ENCODE peak calls at places on chromosomes 11 and 22, in five cellular contexts. One of them, this sample, is unnamed.

GRCh38 chr11:797300-798092 is 585 bp downstream of the SLC25A22 start:
- DNase-seq in NCI-H774: peak
- DNase-seq in heart right ventricle: peak
- DNase-seq in astrocyte of the spinal cord: peak
- DNase-seq in renal cortical epithelial cell: peak
- DNase-seq in this sample: peak

GRCh38 chr11:102753267-102753666 is 27.2 kb downstream of the MMP10 start:
- DNase-seq in NCI-H774: no peak
- DNase-seq in heart right ventricle: no peak
- DNase-seq in renal cortical epithelial cell: no peak
- DNase-seq in astrocyte of the spinal cord: no peak
- DNase-seq in this sample: no peak

GRCh38 chr11:76208829-76209670 is 2.7 kb upstream of the WNT11 start:
- DNase-seq in renal cortical epithelial cell: no peak
- DNase-seq in NCI-H774: peak
- DNase-seq in heart right ventricle: peak
- DNase-seq in astrocyte of the spinal cord: peak
- DNase-seq in this sample: peak

GRCh38 chr11:68076371-68077042 is 37.7 kb downstream of the TCIRG1 start:
- DNase-seq in astrocyte of the spinal cord: no peak
- DNase-seq in heart right ventricle: no peak
- DNase-seq in NCI-H774: no peak
- DNase-seq in renal cortical epithelial cell: no peak
- DNase-seq in this sample: peak

GRCh38 chr22:33049125-33049729 is 9.0 kb downstream of the SYN3 start:
- DNase-seq in astrocyte of the spinal cord: peak
- DNase-seq in NCI-H774: no peak
- DNase-seq in heart right ventricle: peak
- DNase-seq in renal cortical epithelial cell: peak
- DNase-seq in this sample: peak

GRCh38 chr11:45994421-45995341 is 72.2 kb downstream of the LARGE2 start:
- DNase-seq in renal cortical epithelial cell: peak
- DNase-seq in heart right ventricle: no peak
- DNase-seq in astrocyte of the spinal cord: peak
- DNase-seq in NCI-H774: no peak
- DNase-seq in this sample: no peak

GRCh38 chr22:26550498-26551033 is 38.3 kb upstream of the TFIP11 start:
- DNase-seq in renal cortical epithelial cell: peak
- DNase-seq in astrocyte of the spinal cord: peak
- DNase-seq in NCI-H774: no peak
- DNase-seq in heart right ventricle: peak
- DNase-seq in this sample: no peak

GRCh38 chr11:34656062-34656720 is 35.3 kb downstream of the EHF start:
- DNase-seq in heart right ventricle: no peak
- DNase-seq in renal cortical epithelial cell: no peak
- DNase-seq in astrocyte of the spinal cord: peak
- DNase-seq in NCI-H774: no peak
- DNase-seq in this sample: no peak

GRCh38 chr11:95711945-95712221 is 77.7 kb downstream of the FAM76B start:
- DNase-seq in renal cortical epithelial cell: no peak
- DNase-seq in NCI-H774: no peak
- DNase-seq in astrocyte of the spinal cord: no peak
- DNase-seq in heart right ventricle: no peak
- DNase-seq in this sample: no peak

GRCh38 chr11:104105155-104105554 is 58.8 kb downstream of the PDGFD start:
- DNase-seq in astrocyte of the spinal cord: no peak
- DNase-seq in NCI-H774: no peak
- DNase-seq in renal cortical epithelial cell: no peak
- DNase-seq in heart right ventricle: no peak
- DNase-seq in this sample: no peak

GRCh38 chr22:24107668-24108067 is 73.6 kb upstream of the SUSD2 start:
- DNase-seq in NCI-H774: no peak
- DNase-seq in astrocyte of the spinal cord: peak
- DNase-seq in heart right ventricle: peak
- DNase-seq in renal cortical epithelial cell: no peak
- DNase-seq in this sample: no peak

GRCh38 chr11:120061036-120061760 is 76.7 kb downstream of the TRIM29 start:
- DNase-seq in heart right ventricle: no peak
- DNase-seq in NCI-H774: no peak
- DNase-seq in renal cortical epithelial cell: no peak
- DNase-seq in astrocyte of the spinal cord: no peak
- DNase-seq in this sample: no peak

GRCh38 chr11:118715245-118715807 is 35.9 kb upstream of the TREH start:
- DNase-seq in renal cortical epithelial cell: no peak
- DNase-seq in heart right ventricle: no peak
- DNase-seq in NCI-H774: no peak
- DNase-seq in astrocyte of the spinal cord: no peak
- DNase-seq in this sample: no peak

GRCh38 chr11:61119055-61119454 is 16.8 kb downstream of the CD5 start:
- DNase-seq in renal cortical epithelial cell: no peak
- DNase-seq in heart right ventricle: no peak
- DNase-seq in NCI-H774: no peak
- DNase-seq in astrocyte of the spinal cord: no peak
- DNase-seq in this sample: no peak

GRCh38 chr11:48096588-48097525 is 116.5 kb downstream of the PTPRJ start:
- DNase-seq in astrocyte of the spinal cord: peak
- DNase-seq in heart right ventricle: no peak
- DNase-seq in renal cortical epithelial cell: peak
- DNase-seq in NCI-H774: no peak
- DNase-seq in this sample: no peak

GRCh38 chr22:47080100-47080499 is 317.6 kb downstream of the TBC1D22A start:
- DNase-seq in NCI-H774: no peak
- DNase-seq in astrocyte of the spinal cord: no peak
- DNase-seq in heart right ventricle: no peak
- DNase-seq in renal cortical epithelial cell: no peak
- DNase-seq in this sample: no peak

GRCh38 chr11:95767498-95767897 is 22.1 kb downstream of the FAM76B start:
- DNase-seq in NCI-H774: no peak
- DNase-seq in heart right ventricle: no peak
- DNase-seq in renal cortical epithelial cell: peak
- DNase-seq in astrocyte of the spinal cord: peak
- DNase-seq in this sample: no peak

GRCh38 chr22:24893341-24894070 is 53.0 kb downstream of the LHFPL7 start:
- DNase-seq in NCI-H774: no peak
- DNase-seq in astrocyte of the spinal cord: no peak
- DNase-seq in renal cortical epithelial cell: no peak
- DNase-seq in heart right ventricle: peak
- DNase-seq in this sample: no peak

GRCh38 chr22:46070215-46070721 is 80.1 kb upstream of the PPARA start:
- DNase-seq in renal cortical epithelial cell: no peak
- DNase-seq in heart right ventricle: peak
- DNase-seq in astrocyte of the spinal cord: no peak
- DNase-seq in NCI-H774: no peak
- DNase-seq in this sample: no peak

GRCh38 chr11:18091731-18092130 is 14.2 kb downstream of the SAAL1 start:
- DNase-seq in NCI-H774: no peak
- DNase-seq in renal cortical epithelial cell: no peak
- DNase-seq in heart right ventricle: no peak
- DNase-seq in astrocyte of the spinal cord: no peak
- DNase-seq in this sample: no peak

GRCh38 chr22:20750461-20751184 is 23.3 kb upstream of the SERPIND1 start:
- DNase-seq in astrocyte of the spinal cord: peak
- DNase-seq in renal cortical epithelial cell: peak
- DNase-seq in NCI-H774: peak
- DNase-seq in heart right ventricle: peak
- DNase-seq in this sample: no peak

GRCh38 chr11:94800394-94800793 is 32.2 kb downstream of the AMOTL1 start:
- DNase-seq in astrocyte of the spinal cord: peak
- DNase-seq in heart right ventricle: no peak
- DNase-seq in NCI-H774: no peak
- DNase-seq in renal cortical epithelial cell: no peak
- DNase-seq in this sample: no peak

GRCh38 chr11:19281041-19281440 is 40.3 kb upstream of the E2F8 start:
- DNase-seq in NCI-H774: no peak
- DNase-seq in renal cortical epithelial cell: no peak
- DNase-seq in heart right ventricle: no peak
- DNase-seq in astrocyte of the spinal cord: no peak
- DNase-seq in this sample: no peak

GRCh38 chr22:49107961-49108530 is 719.6 kb downstream of the BRD1 start:
- DNase-seq in heart right ventricle: no peak
- DNase-seq in astrocyte of the spinal cord: no peak
- DNase-seq in NCI-H774: no peak
- DNase-seq in renal cortical epithelial cell: no peak
- DNase-seq in this sample: no peak

GRCh38 chr22:38614331-38615122 is 41.7 kb downstream of the FAM227A start:
- DNase-seq in renal cortical epithelial cell: no peak
- DNase-seq in NCI-H774: no peak
- DNase-seq in astrocyte of the spinal cord: no peak
- DNase-seq in heart right ventricle: no peak
- DNase-seq in this sample: no peak

GRCh38 chr11:10490032-10490397 is 35.0 kb downstream of the AMPD3 start:
- DNase-seq in renal cortical epithelial cell: no peak
- DNase-seq in astrocyte of the spinal cord: no peak
- DNase-seq in heart right ventricle: no peak
- DNase-seq in NCI-H774: no peak
- DNase-seq in this sample: no peak

GRCh38 chr22:38490915-38491314 is 15.2 kb downstream of the DDX17 start:
- DNase-seq in astrocyte of the spinal cord: peak
- DNase-seq in NCI-H774: no peak
- DNase-seq in renal cortical epithelial cell: no peak
- DNase-seq in heart right ventricle: peak
- DNase-seq in this sample: no peak

GRCh38 chr22:28103596-28103995 is 184.5 kb upstream of the PITPNB start:
- DNase-seq in astrocyte of the spinal cord: no peak
- DNase-seq in heart right ventricle: no peak
- DNase-seq in NCI-H774: no peak
- DNase-seq in renal cortical epithelial cell: no peak
- DNase-seq in this sample: no peak

GRCh38 chr22:17213976-17214375 is 5.3 kb downstream of the ADA2 start:
- DNase-seq in renal cortical epithelial cell: peak
- DNase-seq in NCI-H774: no peak
- DNase-seq in heart right ventricle: peak
- DNase-seq in astrocyte of the spinal cord: peak
- DNase-seq in this sample: peak

GRCh38 chr11:19817265-19817851 is 104.7 kb downstream of the NAV2 start:
- DNase-seq in renal cortical epithelial cell: peak
- DNase-seq in heart right ventricle: no peak
- DNase-seq in astrocyte of the spinal cord: no peak
- DNase-seq in NCI-H774: no peak
- DNase-seq in this sample: no peak

GRCh38 chr22:38871360-38872171 is 450 bp downstream of the CBX6 start:
- DNase-seq in heart right ventricle: no peak
- DNase-seq in astrocyte of the spinal cord: no peak
- DNase-seq in renal cortical epithelial cell: no peak
- DNase-seq in NCI-H774: no peak
- DNase-seq in this sample: no peak

GRCh38 chr11:32231909-32232493 is 141.1 kb downstream of the RCN1 start:
- DNase-seq in renal cortical epithelial cell: peak
- DNase-seq in NCI-H774: no peak
- DNase-seq in heart right ventricle: no peak
- DNase-seq in astrocyte of the spinal cord: peak
- DNase-seq in this sample: peak

GRCh38 chr11:21415566-21415965 is 746.2 kb downstream of the NELL1 start:
- DNase-seq in NCI-H774: peak
- DNase-seq in renal cortical epithelial cell: no peak
- DNase-seq in heart right ventricle: no peak
- DNase-seq in astrocyte of the spinal cord: no peak
- DNase-seq in this sample: no peak

GRCh38 chr11:93169950-93170561 is 27.7 kb downstream of the SLC36A4 start:
- DNase-seq in NCI-H774: no peak
- DNase-seq in astrocyte of the spinal cord: peak
- DNase-seq in heart right ventricle: no peak
- DNase-seq in renal cortical epithelial cell: peak
- DNase-seq in this sample: no peak

GRCh38 chr11:132715041-132715440 is 817.3 kb downstream of the OPCML start:
- DNase-seq in heart right ventricle: no peak
- DNase-seq in astrocyte of the spinal cord: no peak
- DNase-seq in NCI-H774: no peak
- DNase-seq in renal cortical epithelial cell: no peak
- DNase-seq in this sample: no peak

GRCh38 chr11:103959279-103959930 is 77.0 kb upstream of the DDI1 start:
- DNase-seq in astrocyte of the spinal cord: peak
- DNase-seq in renal cortical epithelial cell: peak
- DNase-seq in heart right ventricle: no peak
- DNase-seq in NCI-H774: no peak
- DNase-seq in this sample: no peak

GRCh38 chr11:16986434-16987204 is 27.6 kb downstream of the PLEKHA7 start:
- DNase-seq in NCI-H774: no peak
- DNase-seq in heart right ventricle: no peak
- DNase-seq in renal cortical epithelial cell: peak
- DNase-seq in astrocyte of the spinal cord: peak
- DNase-seq in this sample: no peak

GRCh38 chr11:118744001-118744400 is 47.0 kb downstream of the DDX6 start:
- DNase-seq in NCI-H774: no peak
- DNase-seq in astrocyte of the spinal cord: no peak
- DNase-seq in heart right ventricle: no peak
- DNase-seq in renal cortical epithelial cell: no peak
- DNase-seq in this sample: no peak

GRCh38 chr11:64141081-64141783 is 24.7 kb downstream of the MACROD1 start:
- DNase-seq in renal cortical epithelial cell: peak
- DNase-seq in NCI-H774: no peak
- DNase-seq in astrocyte of the spinal cord: no peak
- DNase-seq in heart right ventricle: no peak
- DNase-seq in this sample: no peak

This sample was measured in HuH-7.